ENCODE peak calls at places on chromosomes 2 and 18, in six cellular contexts. N is A549, D is K562, C is HepG2, E is endothelial cell of umbilical vein, L is GM12878. H is an unnamed sample.

GRCh38 chr2:16765356-16765755 is 99.7 kb upstream of the CYRIA start:
- DNase-seq in N (no peak), D (no peak), C (no peak), E (no peak), L (no peak), H (no peak)

GRCh38 chr2:171034315-171034714 is 105.3 kb downstream of the GORASP2 start:
- DNase-seq in N (no peak), D (no peak), C (no peak), E (no peak), L (no peak), H (no peak)

GRCh38 chr2:62343636-62344349 is 147.9 kb downstream of the B3GNT2 start:
- DNase-seq in N (no peak), D (no peak), C (no peak), E (no peak), L (no peak), H (no peak)

GRCh38 chr2:196592912-196593881 is 46.3 kb upstream of the CCDC150 start:
- DNase-seq in N (peak), D (peak), C (no peak), E (peak), L (no peak), H (peak)

GRCh38 chr2:37837576-37838335 is 87.3 kb upstream of the RMDN2 start:
- DNase-seq in N (no peak), D (no peak), C (no peak), E (no peak), L (no peak), H (no peak)

GRCh38 chr2:100953406-100954043 is 48.6 kb upstream of the RPL31 start:
- DNase-seq in N (no peak), D (no peak), C (no peak), E (no peak), L (no peak), H (no peak)

GRCh38 chr2:150228936-150229335 is 258.5 kb downstream of the RND3 start:
- DNase-seq in N (no peak), D (no peak), C (no peak), E (no peak), L (no peak), H (no peak)

GRCh38 chr18:524496-524895 is 24.0 kb upstream of the COLEC12 start:
- DNase-seq in N (no peak), D (no peak), C (no peak), E (peak), L (no peak), H (no peak)

GRCh38 chr2:101152195-101153076 is 1.3 kb upstream of the TBC1D8 start:
- DNase-seq in N (peak), D (no peak), C (peak), E (peak), L (peak), H (peak)

GRCh38 chr2:85998071-85998991 is 107.4 kb downstream of the POLR1A start:
- DNase-seq in N (no peak), D (peak), C (no peak), E (no peak), L (no peak), H (no peak)

GRCh38 chr2:69639246-69639645 is 4.3 kb downstream of the AAK1 start:
- DNase-seq in N (no peak), D (no peak), C (no peak), E (no peak), L (no peak), H (no peak)
- TF ChIP-seq MAX in N (no peak), D (no peak), C (no peak), E (no peak), L (no peak), H (no peak)

GRCh38 chr2:9844581-9844980 is 1.3 kb downstream of the TAF1B start:
- DNase-seq in N (no peak), D (no peak), C (no peak), E (no peak), L (peak), H (peak)
- H3K4me3 ChIP-seq in N (peak), D (peak), C (peak), E (peak), L (peak), H (peak)

DNA sequence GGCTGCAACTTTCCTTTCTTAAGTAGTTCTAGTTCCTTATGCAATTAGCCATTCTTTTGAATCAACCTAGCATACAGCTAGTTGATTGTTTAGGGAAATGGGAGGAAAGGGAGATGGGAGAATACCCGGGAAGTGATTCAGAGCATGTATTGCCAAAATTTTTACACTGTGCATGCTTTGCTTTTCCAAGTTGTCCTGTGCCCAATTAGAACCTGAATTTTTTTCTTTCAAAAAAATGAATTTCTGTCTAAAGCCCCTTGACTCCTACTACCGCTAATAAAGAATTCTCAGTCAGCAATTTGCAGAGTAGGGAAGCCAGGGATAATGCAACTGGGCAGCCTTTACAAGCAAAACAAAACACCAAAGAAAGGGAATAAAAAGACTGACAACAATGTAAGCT is 174.5 kb downstream of the ERBB4 start:
- DNase-seq in N (no peak), D (no peak), C (no peak), E (peak), L (no peak), H (no peak)
- TF ChIP-seq MYC in N (no peak), D (no peak), C (no peak), E (no peak), L (no peak), H (no peak)

DNA sequence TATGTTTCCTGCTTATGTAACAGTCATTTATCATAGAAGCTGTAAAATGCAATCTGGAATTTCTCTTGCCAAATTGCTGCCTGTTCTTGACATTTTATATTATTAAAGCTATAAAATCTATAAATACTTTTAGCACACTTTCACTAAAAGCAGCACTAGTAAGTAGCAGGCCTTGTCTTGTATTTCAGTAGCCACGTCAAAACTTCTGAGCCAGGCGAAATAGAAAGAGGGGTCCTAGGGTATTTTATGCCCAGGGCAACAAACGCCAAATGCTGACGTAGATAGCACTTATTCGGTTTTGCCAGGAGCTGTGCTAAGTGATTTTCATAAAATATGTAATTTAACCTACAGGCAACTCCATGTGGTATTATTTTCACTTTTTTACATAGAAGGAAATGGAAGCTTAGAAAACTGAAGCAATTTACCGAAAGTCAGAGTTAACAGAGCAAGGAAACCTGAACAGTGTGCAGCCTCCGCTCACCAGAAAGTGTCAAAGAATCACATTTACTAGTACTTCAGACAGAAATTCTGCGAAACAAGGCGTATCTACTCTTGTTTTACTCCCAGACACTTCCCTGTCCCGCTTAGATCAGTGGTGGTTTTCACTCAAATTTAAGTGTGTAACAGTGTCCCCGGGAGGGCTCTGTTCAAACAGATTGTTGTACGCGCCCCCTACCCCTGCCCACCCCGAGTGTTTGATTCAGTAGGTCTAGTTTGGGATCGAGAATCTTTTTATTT is 1.1 kb upstream of the CYP20A1 start:
- DNase-seq in N (no peak), D (peak), C (no peak), E (no peak), L (no peak), H (no peak)
- TF ChIP-seq MAX in N (no peak), D (no peak), C (no peak), E (no peak), L (no peak), H (no peak)

DNA sequence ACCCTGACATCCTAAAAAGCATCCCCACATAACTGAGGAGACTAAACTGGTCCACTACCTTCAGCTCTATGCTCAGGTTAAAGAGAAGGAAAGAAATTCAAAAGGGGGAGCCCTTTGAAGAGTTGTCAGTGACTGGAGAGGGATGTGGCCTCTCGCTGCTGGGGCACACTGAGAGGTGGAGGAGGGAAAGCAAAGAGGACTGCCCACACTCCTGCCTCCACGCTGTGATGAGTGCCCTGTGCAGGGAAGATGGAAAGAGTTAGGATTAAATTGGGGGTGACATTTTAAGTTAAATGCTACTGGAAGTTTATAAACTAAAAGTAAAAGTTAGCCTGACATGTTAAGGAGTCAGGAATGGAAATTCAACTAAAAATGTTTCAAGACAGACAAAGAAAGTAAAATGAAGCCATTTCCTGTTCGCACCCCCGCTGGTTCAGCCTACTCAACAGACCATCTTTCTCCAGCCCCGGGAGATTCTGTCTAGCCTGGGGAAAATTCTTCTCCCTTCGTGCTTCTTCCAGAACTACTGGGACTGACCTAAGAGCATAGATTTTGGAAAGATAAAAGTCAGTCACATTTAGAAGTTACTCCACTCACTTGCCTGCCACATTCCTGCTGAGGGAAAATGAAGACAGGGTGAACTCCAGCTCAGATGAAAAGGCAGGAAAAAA is 17.8 kb upstream of the INO80C start:
- DNase-seq in N (no peak), D (no peak), C (no peak), E (no peak), L (no peak), H (no peak)
- H3K4me3 ChIP-seq in N (no peak), D (no peak), C (no peak), E (no peak), L (no peak), H (no peak)

GRCh38 chr2:239937866-239938640 is 87.1 kb downstream of the NDUFA10 start:
- DNase-seq in N (no peak), D (no peak), C (no peak), E (no peak), L (no peak), H (peak)

GRCh38 chr2:239936838-239937581 is 88.1 kb downstream of the NDUFA10 start:
- DNase-seq in N (no peak), D (no peak), C (no peak), E (no peak), L (no peak), H (peak)

GRCh38 chr2:239932881-239933735 is 92.0 kb downstream of the NDUFA10 start:
- DNase-seq in N (no peak), D (no peak), C (no peak), E (no peak), L (no peak), H (no peak)

GRCh38 chr2:239935789-239936758 is 89.1 kb downstream of the NDUFA10 start:
- DNase-seq in N (no peak), D (no peak), C (peak), E (no peak), L (no peak), H (peak)

GRCh38 chr2:239934571-239935171 is 90.5 kb downstream of the NDUFA10 start:
- DNase-seq in N (no peak), D (peak), C (peak), E (peak), L (no peak), H (peak)
- TF ChIP-seq MYC in N (no peak), D (no peak), C (no peak), E (no peak), L (no peak), H (peak)

GRCh38 chr2:22999951-23000350 is 385.0 kb upstream of the KLHL29 start:
- DNase-seq in N (no peak), D (no peak), C (no peak), E (no peak), L (no peak), H (no peak)
- TF ChIP-seq MAX in N (no peak), D (no peak), C (no peak), E (no peak), L (no peak), H (no peak)

DNA sequence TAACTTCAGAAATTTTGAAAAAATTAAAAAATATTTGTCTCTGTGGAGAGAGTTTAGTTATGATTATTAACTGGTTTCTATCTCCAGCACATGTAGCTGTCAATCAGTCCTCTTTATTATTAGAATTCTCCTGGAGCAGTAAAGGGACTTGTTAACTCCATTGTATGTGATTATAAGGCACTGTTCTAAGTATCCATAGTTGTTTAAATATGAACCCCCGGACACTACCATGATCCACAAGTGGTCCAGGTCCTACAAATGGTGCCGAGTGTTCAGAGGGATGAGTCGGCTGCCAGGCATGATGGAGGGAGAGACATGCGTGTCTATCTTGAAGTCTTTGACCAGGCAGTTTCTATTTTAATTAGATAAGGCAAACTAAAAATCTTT is 486 bp downstream of the CHRNA1 start:
- DNase-seq in N (no peak), D (no peak), C (no peak), E (no peak), L (no peak), H (no peak)
- H3K4me3 ChIP-seq in N (no peak), D (no peak), C (no peak), E (no peak), L (no peak), H (no peak)

DNA sequence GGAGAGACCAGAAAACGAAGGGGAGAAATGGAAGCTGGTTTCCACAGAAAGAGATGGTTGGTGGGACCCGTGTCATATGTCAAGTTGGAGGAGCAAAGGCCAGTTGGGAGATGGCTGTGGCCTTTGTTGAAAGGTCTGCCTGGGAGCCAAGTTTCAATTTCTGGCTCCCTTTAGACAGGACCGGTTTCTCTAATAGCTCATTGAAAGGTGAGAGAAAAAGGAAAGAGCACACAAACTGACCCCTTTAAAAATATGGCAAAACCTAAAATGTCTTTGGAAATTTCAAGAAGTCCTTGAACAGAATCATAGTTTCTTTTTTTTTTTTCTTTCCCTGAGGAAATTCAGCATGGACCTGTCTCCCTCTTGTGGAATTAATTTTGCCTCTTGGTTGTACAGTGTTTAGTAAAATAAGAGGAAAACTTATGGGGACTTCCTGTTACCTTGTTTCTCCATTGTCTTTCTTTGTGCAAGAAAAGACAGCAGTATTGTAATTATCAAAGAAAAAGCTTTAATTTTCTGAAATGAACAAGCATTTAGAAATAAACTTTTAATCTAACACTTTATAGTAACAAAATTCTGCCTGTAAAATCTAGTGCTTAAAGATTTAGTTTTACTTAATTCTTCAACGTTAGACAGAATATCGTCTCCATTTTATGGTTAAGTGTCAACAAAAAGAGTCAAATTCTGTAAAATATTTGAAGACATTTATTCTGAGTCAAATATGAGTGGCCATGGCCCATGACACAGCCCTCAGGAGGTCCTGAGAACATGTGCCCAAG is 176.4 kb upstream of the NABP1 start:
- DNase-seq in N (peak), D (no peak), C (peak), E (peak), L (no peak), H (peak)
- TF ChIP-seq MYC in N (no peak), D (no peak), C (no peak), E (no peak), L (no peak), H (no peak)

H was measured in NB4.